ENCODE peak calls at places on chromosomes 5 and 9, in six cellular contexts. H, S, F, P, A and G are unnamed samples.
A peak's percentile ranks its signal among the peaks of the same experiment; 100 is the strongest.

GRCh38 chr5:146565764-146566163 is 49.8 kb upstream of the GPR151 start:
- DNase-seq in H (peak; percentile 43), F (peak; percentile 40), P (peak; percentile 57), S (peak; percentile 63), A (peak; percentile 72), G (peak; percentile 74)

GRCh38 chr9:76109953-76110352 is 219.5 kb downstream of the PCSK5 start:
- DNase-seq in F (no peak), S (no peak), A (no peak), H (no peak), P (no peak), G (peak; percentile 71)

GRCh38 chr5:80206282-80206681 is 49.6 kb downstream of the SERINC5 start:
- DNase-seq in S (no peak), A (no peak), F (peak; percentile 62), H (peak; percentile 75), P (no peak), G (no peak)

GRCh38 chr5:131264453-131265200 is 774 bp downstream of the CDC42SE2 start:
- DNase-seq in F (no peak), A (peak; percentile 40), P (peak; percentile 13), S (no peak), H (no peak), G (peak; percentile 46)

GRCh38 chr5:36944607-36945225 is 68.1 kb downstream of the NIPBL start:
- DNase-seq in H (peak; percentile 44), S (peak; percentile 51), P (peak; percentile 77), A (peak; percentile 70), F (peak; percentile 39), G (peak; percentile 65)

GRCh38 chr5:79105868-79106267 is 5.7 kb upstream of the BHMT start:
- DNase-seq in P (no peak), A (no peak), H (no peak), F (no peak), S (no peak), G (no peak)

GRCh38 chr5:176427971-176428370 is 11.6 kb upstream of the CLTB start:
- DNase-seq in S (peak; percentile 22), F (no peak), P (no peak), A (no peak), H (no peak), G (no peak)

GRCh38 chr9:114437401-114437893 is 49.7 kb upstream of the AKNA start:
- DNase-seq in F (no peak), P (no peak), A (no peak), H (peak; percentile 17), S (no peak), G (no peak)

GRCh38 chr9:77926314-77926959 is 105.2 kb downstream of the GNAQ start:
- DNase-seq in F (peak; percentile 52), H (peak; percentile 56), P (no peak), A (peak; percentile 73), S (peak; percentile 1), G (peak; percentile 49)